ENCODE peak calls at places on chromosomes 11 and 22, in five cellular contexts. I is B cell, V is HCT116, D is PC-9, E is endothelial cell. Y is an unnamed sample.

GRCh38 chr22:45757068-45757467 is 85.4 kb downstream of the ATXN10 start:
- DNase-seq in I (no peak), V (no peak), D (no peak), E (no peak), Y (no peak)

GRCh38 chr11:1291295-1292017 is 18.0 kb downstream of the TOLLIP start:
- DNase-seq in I (no peak), V (no peak), D (no peak), E (no peak), Y (no peak)

GRCh38 chr11:110345756-110346155 is 49.3 kb upstream of the RDX start:
- DNase-seq in I (no peak), V (no peak), D (no peak), E (no peak), Y (no peak)

GRCh38 chr11:72840780-72841179 is 26.6 kb downstream of the ATG16L2 start:
- DNase-seq in I (no peak), V (no peak), D (no peak), E (no peak), Y (no peak)

GRCh38 chr11:17786824-17787525 is 52.4 kb downstream of the KCNC1 start:
- DNase-seq in I (no peak), V (peak), D (peak), E (no peak), Y (peak)

GRCh38 chr11:29318134-29318845 is 698.5 kb downstream of the KCNA4 start:
- DNase-seq in I (no peak), V (no peak), D (no peak), E (no peak), Y (no peak)

GRCh38 chr11:57440744-57441414 is 14.0 kb upstream of the SLC43A3 start:
- DNase-seq in I (no peak), V (no peak), D (no peak), E (no peak), Y (no peak)

GRCh38 chr22:45777852-45778172 is 106.2 kb downstream of the ATXN10 start:
- DNase-seq in I (no peak), V (no peak), D (no peak), E (no peak), Y (no peak)

GRCh38 chr22:49022816-49023160 is 804.9 kb downstream of the BRD1 start:
- DNase-seq in I (no peak), V (no peak), D (no peak), E (no peak), Y (no peak)

GRCh38 chr11:96155627-96156378 is 187.2 kb downstream of the MAML2 start:
- DNase-seq in I (no peak), V (peak), D (peak), E (no peak), Y (peak)

GRCh38 chr11:34346551-34346950 is 11.3 kb downstream of the ABTB2 start:
- DNase-seq in I (no peak), V (no peak), D (peak), E (no peak), Y (peak)

GRCh38 chr11:65558002-65558784 is at the start of gene LTBP3:
- DNase-seq in I (peak), V (no peak), D (peak), E (no peak), Y (peak)

GRCh38 chr22:23575601-23576000 is 4.5 kb downstream of the IGLL1 start:
- DNase-seq in I (no peak), V (no peak), D (no peak), E (no peak), Y (no peak)

GRCh38 chr22:49244466-49245420 is 582.9 kb downstream of the BRD1 start:
- DNase-seq in I (no peak), V (no peak), D (no peak), E (no peak), Y (no peak)

GRCh38 chr22:32558681-32559355 is 84.2 kb downstream of the FBXO7 start:
- DNase-seq in I (no peak), V (peak), D (peak), E (no peak), Y (peak)

DNA sequence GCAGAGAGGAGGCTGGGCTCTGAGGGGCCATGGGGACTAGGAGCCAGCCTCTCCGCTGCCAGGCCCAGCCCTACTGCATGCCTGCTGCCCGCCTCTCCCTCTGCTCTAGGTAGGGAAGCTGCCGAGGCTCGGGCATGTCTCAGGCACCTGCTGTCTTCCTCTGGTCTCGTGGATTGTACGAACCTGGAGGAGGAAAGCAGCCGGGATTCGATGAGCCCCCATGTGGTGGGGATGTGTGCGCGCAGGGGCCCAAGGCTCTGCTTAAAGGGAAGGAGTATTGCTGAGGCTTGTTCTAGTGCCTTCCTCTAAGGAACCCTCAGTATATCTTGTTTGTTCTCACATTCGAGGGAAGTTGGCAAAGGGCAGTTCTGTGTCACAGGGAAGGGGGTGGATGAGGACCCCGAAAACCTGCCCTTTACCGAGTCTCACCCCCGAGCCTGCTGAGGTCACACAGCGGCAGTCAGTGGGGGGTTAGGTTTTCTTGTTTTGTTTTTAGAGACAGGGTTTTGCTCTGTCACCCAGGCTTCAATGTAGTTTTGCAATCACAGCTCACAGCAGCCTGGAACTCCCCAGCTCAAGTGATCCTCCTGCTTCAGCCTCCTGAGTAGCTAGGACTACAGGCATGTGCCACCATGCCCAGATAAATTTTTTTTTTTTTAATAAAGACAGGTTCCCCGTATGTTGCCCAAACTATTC is 21.3 kb downstream of the DAGLA start:
- DNase-seq in I (no peak), V (peak), D (no peak), E (peak), Y (peak)
- TF ChIP-seq CTCF in I (no peak), V (peak), D (peak), E (peak), Y (peak)

GRCh38 chr22:37930270-37930951 is 23.0 kb downstream of the C22orf23 start:
- DNase-seq in I (no peak), V (no peak), D (no peak), E (no peak), Y (no peak)
- TF ChIP-seq CTCF in I (no peak), V (peak), D (peak), E (peak), Y (peak)

GRCh38 chr11:76229690-76230240 is 23.5 kb upstream of the WNT11 start:
- DNase-seq in I (no peak), V (no peak), D (no peak), E (no peak), Y (no peak)

GRCh38 chr11:76231339-76231738 is 25.0 kb upstream of the WNT11 start:
- DNase-seq in I (no peak), V (no peak), D (no peak), E (no peak), Y (no peak)

GRCh38 chr11:76226626-76227025 is 20.3 kb upstream of the WNT11 start:
- DNase-seq in I (no peak), V (no peak), D (no peak), E (no peak), Y (no peak)

GRCh38 chr11:76230392-76230791 is 24.1 kb upstream of the WNT11 start:
- DNase-seq in I (no peak), V (no peak), D (no peak), E (no peak), Y (no peak)

GRCh38 chr11:76228122-76229000 is 22.1 kb upstream of the WNT11 start:
- DNase-seq in I (no peak), V (no peak), D (no peak), E (no peak), Y (no peak)
- TF ChIP-seq CTCF in I (no peak), V (no peak), D (no peak), E (no peak), Y (no peak)

GRCh38 chr11:36703055-36703404 is 105.0 kb upstream of the RAG2 start:
- DNase-seq in I (no peak), V (no peak), D (no peak), E (no peak), Y (no peak)
- TF ChIP-seq CTCF in I (no peak), V (no peak), D (no peak), E (no peak), Y (no peak)

DNA sequence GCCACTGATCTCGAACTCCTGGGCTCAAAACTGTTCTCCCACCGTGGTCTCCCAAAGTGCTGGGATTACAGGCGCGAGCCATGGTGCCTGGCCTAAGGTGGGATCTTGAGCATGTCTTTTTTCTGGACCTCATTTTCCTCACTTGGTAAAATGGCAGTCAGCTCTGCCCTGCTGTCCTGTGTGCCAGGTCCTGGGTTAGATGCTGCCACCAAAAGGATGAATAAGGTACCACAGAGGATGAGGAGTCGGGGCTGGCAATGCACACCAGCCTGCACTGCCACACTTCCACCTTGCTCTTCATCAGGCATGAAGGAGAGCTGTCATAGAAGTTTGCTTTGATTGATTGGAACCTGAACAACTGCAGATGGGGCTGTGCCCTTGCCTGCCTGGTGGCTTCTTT is 32.3 kb downstream of the ACO2 start:
- DNase-seq in I (peak), V (no peak), D (no peak), E (no peak), Y (no peak)
- TF ChIP-seq CTCF in I (peak), V (peak), D (peak), E (no peak), Y (peak)

DNA sequence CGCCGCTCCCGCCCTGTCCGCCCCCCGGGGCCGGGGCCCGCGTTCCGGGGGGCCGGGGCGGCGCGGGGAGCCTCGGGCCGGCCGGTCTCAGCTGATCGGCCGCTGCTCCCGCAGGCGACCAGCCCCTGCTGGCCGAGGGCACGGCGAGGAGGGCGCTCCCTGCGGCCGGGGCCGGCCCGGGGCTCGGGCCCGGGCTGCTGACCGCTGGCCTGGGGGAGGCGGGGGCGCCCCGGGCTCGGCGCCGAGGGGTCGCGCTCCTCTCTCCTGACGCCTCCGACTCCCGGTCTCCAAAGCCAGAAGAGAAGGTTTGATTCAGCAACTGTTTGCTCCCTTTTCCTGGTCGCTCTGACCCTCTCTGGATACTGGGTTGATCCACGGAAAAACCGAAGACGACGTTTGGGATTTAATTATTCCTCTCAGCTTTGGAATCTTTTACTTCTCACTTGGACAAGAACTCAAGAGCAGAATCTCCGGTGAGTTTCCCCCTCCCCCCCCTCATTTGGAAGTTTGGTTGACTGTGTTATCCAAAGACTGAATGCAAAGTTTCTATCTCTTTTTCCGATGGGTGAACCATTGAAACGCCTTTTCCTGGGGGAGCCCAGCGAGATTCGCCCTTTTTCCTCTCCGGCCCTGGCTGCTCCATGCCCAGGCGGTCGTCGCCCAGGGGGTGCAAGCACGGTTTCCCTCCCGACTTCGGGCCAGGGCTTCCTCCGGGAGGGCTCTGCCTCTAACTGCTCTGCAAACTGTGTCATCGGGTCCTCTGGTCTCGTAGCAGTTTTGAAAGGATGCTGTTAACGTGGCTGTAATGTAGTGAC is 721 bp downstream of the KDM2A start:
- DNase-seq in I (no peak), V (no peak), D (peak), E (peak), Y (peak)
- TF ChIP-seq CTCF in I (no peak), V (no peak), D (no peak), E (no peak), Y (no peak)

GRCh38 chr11:40129276-40129675 is 1330.2 kb downstream of the LRRC4C start:
- DNase-seq in I (no peak), V (no peak), D (no peak), E (no peak), Y (no peak)
- TF ChIP-seq CTCF in I (no peak), V (no peak), D (peak), E (peak), Y (no peak)

DNA sequence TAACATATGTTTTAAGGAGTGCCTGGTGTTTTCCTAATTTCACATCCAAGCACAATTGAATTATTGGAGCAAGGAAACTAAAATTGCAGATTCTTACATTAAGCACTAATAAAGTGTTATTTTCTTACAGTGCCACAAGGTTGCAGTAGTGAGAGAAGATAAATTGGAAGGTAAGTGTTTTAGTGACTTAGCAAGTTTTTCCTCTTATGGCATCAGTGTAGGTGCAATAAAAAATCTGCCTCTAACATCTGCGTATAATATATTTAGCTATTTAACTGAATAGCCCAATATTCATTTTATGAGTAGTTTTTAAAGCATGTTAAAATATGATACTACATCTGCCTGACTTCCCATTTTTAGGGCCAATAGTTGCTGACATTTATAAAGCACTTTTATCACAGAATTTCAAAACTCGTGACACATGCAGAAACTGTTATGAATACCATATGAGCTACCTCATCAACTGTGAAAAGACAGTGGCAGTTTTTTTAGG is 19.0 kb downstream of the POLD3 start:
- DNase-seq in I (no peak), V (peak), D (no peak), E (no peak), Y (no peak)
- TF ChIP-seq CTCF in I (peak), V (peak), D (peak), E (no peak), Y (no peak)

GRCh38 chr22:25069758-25070461 is 117.4 kb downstream of the KIAA1671 start:
- DNase-seq in I (no peak), V (no peak), D (no peak), E (no peak), Y (no peak)
- TF ChIP-seq CTCF in I (no peak), V (no peak), D (no peak), E (no peak), Y (no peak)

GRCh38 chr11:69013009-69013951 is at the start of gene MRGPRF:
- DNase-seq in I (no peak), V (no peak), D (no peak), E (peak), Y (no peak)
- TF ChIP-seq CTCF in I (no peak), V (peak), D (no peak), E (peak), Y (no peak)

Y was measured in Calu3.